ENCODE peak calls at places on chromosomes 16 and 17, in eight cellular contexts. X is bronchial epithelial cell, V is nephron progenitor cell, U is omental fat pad, J is cardiac muscle cell, C is lung, K is ascending aorta, M is colonic mucosa. D is an unnamed sample.

GRCh38 chr17:34623856-34624766 is 44.7 kb downstream of the TMEM132E start:
- DNase-seq in X (no peak), V (no peak), U (no peak), J (no peak), C (no peak), K (no peak), M (no peak), D (no peak)

GRCh38 chr16:15581127-15581815 is 61.7 kb downstream of the MARF1 start:
- DNase-seq in X (no peak), V (no peak), U (no peak), J (no peak), C (no peak), K (no peak), M (no peak), D (no peak)

GRCh38 chr17:57604771-57605733 is 140.0 kb downstream of the CCDC182 start:
- DNase-seq in X (no peak), V (peak), U (no peak), J (peak), C (no peak), K (no peak), M (peak), D (no peak)

GRCh38 chr17:17849863-17850373 is 13.1 kb upstream of the SREBF1 start:
- DNase-seq in X (no peak), V (no peak), U (no peak), J (peak), C (no peak), K (no peak), M (no peak), D (peak)

GRCh38 chr16:23424292-23424958 is 28.6 kb downstream of the COG7 start:
- DNase-seq in X (peak), V (no peak), U (no peak), J (no peak), C (peak), K (peak), M (peak), D (no peak)

GRCh38 chr16:17454331-17454730 is 16.4 kb downstream of the XYLT1 start:
- DNase-seq in X (no peak), V (no peak), U (no peak), J (no peak), C (no peak), K (no peak), M (no peak), D (no peak)

GRCh38 chr17:38444151-38444550 is 15.9 kb downstream of the ARHGAP23 start:
- DNase-seq in X (peak), V (peak), U (no peak), J (peak), C (peak), K (peak), M (peak), D (peak)

GRCh38 chr16:51376080-51376479 is 225.0 kb upstream of the SALL1 start:
- DNase-seq in X (no peak), V (no peak), U (no peak), J (no peak), C (no peak), K (no peak), M (no peak), D (no peak)

GRCh38 chr17:39711851-39712250 is 12.0 kb downstream of the ERBB2 start:
- DNase-seq in X (no peak), V (no peak), U (no peak), J (no peak), C (no peak), K (no peak), M (no peak), D (no peak)

GRCh38 chr16:51416921-51417320 is 265.9 kb upstream of the SALL1 start:
- DNase-seq in X (no peak), V (no peak), U (no peak), J (peak), C (no peak), K (no peak), M (no peak), D (no peak)

GRCh38 chr16:57946181-57946801 is 24.6 kb downstream of the CNGB1 start:
- DNase-seq in X (no peak), V (no peak), U (no peak), J (no peak), C (no peak), K (no peak), M (no peak), D (no peak)

GRCh38 chr16:46730126-46730525 is 18.0 kb downstream of the MYLK3 start:
- DNase-seq in X (no peak), V (no peak), U (no peak), J (no peak), C (no peak), K (peak), M (no peak), D (no peak)

GRCh38 chr17:28689011-28689410 is 22.7 kb downstream of the PROCA1 start:
- DNase-seq in X (no peak), V (no peak), U (no peak), J (no peak), C (no peak), K (no peak), M (no peak), D (no peak)

GRCh38 chr17:12996357-12996756 is 21.5 kb downstream of the ELAC2 start:
- DNase-seq in X (no peak), V (no peak), U (no peak), J (no peak), C (no peak), K (no peak), M (no peak), D (no peak)

GRCh38 chr17:20085283-20085875 is 76.2 kb downstream of the SPECC1 start:
- DNase-seq in X (no peak), V (no peak), U (no peak), J (peak), C (no peak), K (no peak), M (no peak), D (no peak)

GRCh38 chr17:51217946-51218345 is 41.9 kb downstream of the MBTD1 start:
- DNase-seq in X (no peak), V (no peak), U (no peak), J (no peak), C (no peak), K (no peak), M (no peak), D (no peak)

GRCh38 chr17:72373910-72374741 is 253.3 kb downstream of the SOX9 start:
- DNase-seq in X (no peak), V (peak), U (no peak), J (peak), C (no peak), K (no peak), M (no peak), D (no peak)

GRCh38 chr16:68762996-68763756 is 26.1 kb downstream of the CDH1 start:
- DNase-seq in X (no peak), V (no peak), U (no peak), J (peak), C (no peak), K (no peak), M (no peak), D (no peak)

GRCh38 chr16:28181557-28181914 is 30.2 kb downstream of the XPO6 start:
- DNase-seq in X (peak), V (no peak), U (no peak), J (peak), C (peak), K (peak), M (peak), D (no peak)

GRCh38 chr17:72336026-72336803 is 215.4 kb downstream of the SOX9 start:
- DNase-seq in X (no peak), V (no peak), U (no peak), J (no peak), C (no peak), K (no peak), M (no peak), D (no peak)

GRCh38 chr17:39950871-39951348 is 11.9 kb upstream of the GSDMA start:
- DNase-seq in X (no peak), V (peak), U (no peak), J (peak), C (no peak), K (no peak), M (no peak), D (no peak)

GRCh38 chr17:61389670-61390478 is 9.8 kb upstream of the TBX2 start:
- DNase-seq in X (no peak), V (peak), U (peak), J (peak), C (no peak), K (no peak), M (no peak), D (peak)

GRCh38 chr17:46106966-46107644 is 86.1 kb downstream of the KANSL1 start:
- DNase-seq in X (no peak), V (no peak), U (no peak), J (peak), C (no peak), K (no peak), M (no peak), D (no peak)

GRCh38 chr17:58995247-58995940 is 111.3 kb downstream of the TRIM37 start:
- DNase-seq in X (no peak), V (no peak), U (no peak), J (no peak), C (no peak), K (no peak), M (no peak), D (no peak)

GRCh38 chr16:27498916-27499658 is 50.6 kb downstream of the GTF3C1 start:
- DNase-seq in X (no peak), V (no peak), U (no peak), J (no peak), C (no peak), K (no peak), M (no peak), D (no peak)

GRCh38 chr17:19487009-19487600 is 46.5 kb upstream of the SLC47A1 start:
- DNase-seq in X (no peak), V (no peak), U (no peak), J (peak), C (no peak), K (no peak), M (no peak), D (no peak)

GRCh38 chr17:75904749-75905521 is at the start of gene MRPL38:
- DNase-seq in X (peak), V (peak), U (peak), J (peak), C (peak), K (peak), M (peak), D (peak)

DNA sequence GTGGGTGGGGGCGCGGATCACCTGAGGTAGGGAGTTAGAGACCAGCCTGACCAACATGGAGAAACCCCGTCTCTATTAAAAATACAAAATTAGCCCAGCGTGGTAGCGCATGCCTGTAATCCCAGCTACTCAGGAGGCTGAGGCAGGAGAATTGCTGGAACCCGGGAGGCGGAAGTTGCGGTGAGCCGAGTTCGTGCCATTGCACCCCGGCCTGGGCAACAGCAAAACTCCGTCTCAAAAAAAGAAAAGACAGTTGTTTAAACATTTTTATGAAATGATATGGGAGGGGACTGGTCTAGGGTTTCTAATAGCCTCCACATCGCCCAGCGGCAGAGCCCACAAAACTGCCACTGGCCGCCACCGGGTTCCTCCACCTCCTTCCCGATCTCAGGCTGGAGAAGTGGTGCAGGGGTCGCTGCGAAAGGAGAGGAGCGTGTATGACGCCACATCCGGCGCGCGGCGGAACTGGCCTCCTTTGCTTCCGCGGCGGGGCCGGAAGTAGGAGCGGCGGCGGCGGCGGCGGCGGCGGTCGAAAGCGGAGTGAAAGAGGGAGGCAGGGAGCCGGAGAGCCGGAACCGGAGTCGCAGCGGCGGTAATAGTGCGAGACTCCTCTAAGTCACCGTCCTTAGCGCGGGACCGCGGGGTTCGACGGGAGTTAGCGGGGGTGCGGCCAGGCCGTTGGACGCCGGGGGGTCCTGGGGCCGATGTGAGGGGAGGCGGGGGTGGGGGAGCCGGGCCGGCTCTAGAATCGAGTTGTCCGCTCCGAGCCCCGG is at the start of gene PPP4C:
- DNase-seq in X (peak), V (peak), U (peak), J (peak), C (peak), K (peak), M (peak), D (peak)
- TF ChIP-seq CTCF in X (peak), V (no peak), U (no peak), J (peak), C (peak), K (peak), M (no peak), D (no peak)

DNA sequence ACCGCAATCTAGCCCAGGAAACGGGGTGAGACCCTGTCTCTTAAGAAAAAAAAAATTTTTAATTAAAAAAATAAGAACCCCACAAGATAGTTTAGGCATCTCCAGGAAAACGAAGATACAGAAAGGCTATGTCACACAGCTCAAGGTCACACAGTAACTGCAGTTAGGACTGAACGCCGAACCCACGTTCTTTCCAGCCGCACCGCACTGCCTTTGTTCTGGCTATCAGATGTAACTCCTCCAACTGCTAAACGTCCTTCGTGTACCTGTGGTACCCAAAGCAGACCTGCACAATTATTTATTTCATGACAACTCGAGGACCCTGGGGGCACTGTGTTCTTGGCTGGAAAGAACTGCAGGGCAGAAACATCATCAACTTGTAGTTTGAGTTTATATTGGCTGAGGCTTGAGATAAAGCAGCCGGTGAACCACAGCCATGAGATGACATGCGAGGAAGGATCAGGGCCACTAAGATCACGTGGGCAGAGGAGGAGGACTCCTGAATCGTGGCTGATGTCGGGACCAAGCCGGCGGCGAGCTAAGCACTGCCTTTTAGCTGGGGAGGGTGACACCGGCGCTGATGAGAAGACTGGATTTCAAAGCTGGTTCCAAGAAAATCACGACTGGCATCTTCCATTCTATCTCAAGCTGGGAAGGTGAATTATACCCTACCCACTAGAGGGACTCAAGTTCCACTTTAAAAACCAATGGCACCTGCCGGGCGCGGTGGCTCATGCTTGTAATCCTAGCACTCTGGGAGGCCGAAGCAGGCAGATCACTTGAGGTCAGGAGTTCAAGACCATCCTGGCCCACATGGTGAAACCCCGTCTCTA is 20.7 kb upstream of the MNT start:
- DNase-seq in X (no peak), V (no peak), U (no peak), J (no peak), C (no peak), K (no peak), M (no peak), D (no peak)
- TF ChIP-seq CTCF in X (peak), V (no peak), U (no peak), J (peak), C (no peak), K (no peak), M (no peak), D (peak)

GRCh38 chr16:85455534-85455933 is 157.6 kb upstream of the GSE1 start:
- DNase-seq in X (no peak), V (no peak), U (no peak), J (no peak), C (no peak), K (no peak), M (no peak), D (no peak)

GRCh38 chr16:85452364-85453178 is 160.6 kb upstream of the GSE1 start:
- DNase-seq in X (no peak), V (no peak), U (no peak), J (no peak), C (no peak), K (no peak), M (no peak), D (no peak)

GRCh38 chr16:85453179-85453678 is 159.9 kb upstream of the GSE1 start:
- DNase-seq in X (no peak), V (no peak), U (no peak), J (no peak), C (no peak), K (no peak), M (no peak), D (no peak)

GRCh38 chr16:85453701-85454100 is 159.4 kb upstream of the GSE1 start:
- DNase-seq in X (no peak), V (no peak), U (no peak), J (no peak), C (no peak), K (no peak), M (no peak), D (no peak)

GRCh38 chr16:85454171-85454883 is 158.8 kb upstream of the GSE1 start:
- DNase-seq in X (no peak), V (no peak), U (no peak), J (no peak), C (no peak), K (no peak), M (no peak), D (no peak)
- TF ChIP-seq CTCF in X (no peak), V (no peak), U (no peak), J (no peak), C (no peak), K (no peak), M (no peak), D (no peak)

GRCh38 chr17:42016952-42017865 is at the start of gene DNAJC7:
- DNase-seq in X (peak), V (peak), U (peak), J (peak), C (peak), K (peak), M (peak), D (peak)
- TF ChIP-seq CTCF in X (no peak), V (no peak), U (no peak), J (no peak), C (no peak), K (no peak), M (no peak), D (no peak)

GRCh38 chr16:83755391-83755790 is 52.4 kb upstream of the HSBP1 start:
- DNase-seq in X (no peak), V (no peak), U (no peak), J (no peak), C (no peak), K (no peak), M (no peak), D (no peak)
- TF ChIP-seq CTCF in X (no peak), V (no peak), U (no peak), J (no peak), C (no peak), K (no peak), M (no peak), D (no peak)